ENCODE peak calls at places on chromosomes 11 and 22, in ten cellular contexts. S, J, I, G, K, C, M, L, O and Q are unnamed samples. For H3K36me3 and H3K4me1, the result is how much of the 10 kb centered on the place peaks cover.

GRCh38 chr11:72389116-72389515 is 45.2 kb downstream of the CLPB start:
- DNase-seq in J (no peak), O (no peak), C (no peak), G (peak), I (no peak), M (no peak), S (no peak), K (no peak), L (no peak), Q (no peak)

GRCh38 chr11:82750643-82751139 is 17.0 kb upstream of the FAM181B start:
- DNase-seq in M (no peak), G (no peak), J (no peak), C (no peak), O (no peak), S (no peak), I (no peak), L (no peak), K (no peak), Q (no peak)

GRCh38 chr11:62552465-62552782 is 5.8 kb upstream of the AHNAK start:
- DNase-seq in K (no peak), G (no peak), L (no peak), O (peak), M (no peak), I (no peak), J (peak), S (no peak), C (no peak), Q (peak)

GRCh38 chr11:3381794-3382193 is 2.8 kb upstream of the ZNF195 start:
- DNase-seq in L (no peak), O (no peak), J (no peak), S (no peak), M (no peak), C (no peak), G (no peak), K (no peak), I (no peak), Q (no peak)

GRCh38 chr22:43824724-43825485 is 12.8 kb upstream of the EFCAB6 start:
- DNase-seq in C (no peak), L (no peak), K (peak), O (no peak), S (peak), J (no peak), M (no peak), G (no peak), I (no peak), Q (no peak)

GRCh38 chr11:8292351-8292750 is 28.7 kb upstream of the LMO1 start:
- DNase-seq in I (no peak), M (no peak), L (no peak), O (no peak), C (no peak), G (no peak), J (no peak), S (peak), K (no peak), Q (no peak)

GRCh38 chr22:49533886-49534285 is 293.8 kb downstream of the BRD1 start:
- DNase-seq in K (peak), M (no peak), C (no peak), G (no peak), L (no peak), S (peak), J (no peak), I (no peak), O (no peak), Q (no peak)

GRCh38 chr11:131504199-131504949 is 134.0 kb downstream of the NTM start:
- DNase-seq in L (no peak), C (no peak), J (no peak), S (no peak), G (no peak), K (no peak), M (no peak), I (peak), O (no peak), Q (no peak)

GRCh38 chr22:37295213-37295886 is 13.0 kb downstream of the CYTH4 start:
- DNase-seq in I (no peak), K (no peak), J (no peak), S (no peak), C (no peak), L (no peak), O (no peak), G (no peak), M (no peak), Q (no peak)

GRCh38 chr11:60987577-60988277 is 16.2 kb downstream of the CD6 start:
- DNase-seq in J (no peak), G (no peak), K (no peak), L (no peak), O (no peak), S (no peak), C (no peak), M (no peak), I (no peak), Q (peak)

GRCh38 chr11:66421492-66422205 is 814 bp downstream of the NPAS4 start:
- DNase-seq in S (peak), O (peak), J (peak), I (peak), K (peak), C (peak), G (peak), M (peak), L (peak), Q (peak)

GRCh38 chr11:95296621-95297025 is 65.6 kb upstream of the SESN3 start:
- DNase-seq in K (no peak), C (no peak), G (no peak), I (no peak), L (no peak), M (no peak), S (no peak), O (peak), J (no peak), Q (no peak)

GRCh38 chr22:49015459-49015858 is 812.2 kb downstream of the BRD1 start:
- DNase-seq in S (peak), L (no peak), K (peak), I (no peak), G (no peak), M (no peak), J (no peak), O (no peak), C (no peak), Q (no peak)

GRCh38 chr11:104979839-104980238 is 11.5 kb upstream of the CASP4 start:
- DNase-seq in C (no peak), S (no peak), J (no peak), I (no peak), M (no peak), G (no peak), L (no peak), O (no peak), K (no peak), Q (no peak)

GRCh38 chr11:126327280-126328000 is 23.6 kb downstream of the DCPS start:
- DNase-seq in K (no peak), J (no peak), C (no peak), G (no peak), M (no peak), O (no peak), S (peak), I (no peak), L (no peak), Q (no peak)

GRCh38 chr11:128552783-128553661 is 34.3 kb downstream of the ETS1 start:
- DNase-seq in I (peak), O (peak), J (no peak), M (no peak), L (no peak), G (peak), S (no peak), C (no peak), K (no peak), Q (no peak)

GRCh38 chr22:19463491-19464469 is 15.2 kb downstream of the UFD1 start:
- DNase-seq in C (no peak), M (no peak), O (peak), K (no peak), I (no peak), S (no peak), J (peak), L (no peak), G (no peak), Q (no peak)

GRCh38 chr22:19464975-19465374 is 14.0 kb downstream of the UFD1 start:
- DNase-seq in I (no peak), L (no peak), J (no peak), K (no peak), S (no peak), O (no peak), G (no peak), C (no peak), M (no peak), Q (no peak)

GRCh38 chr22:19466126-19466716 is 12.8 kb downstream of the UFD1 start:
- DNase-seq in K (no peak), I (no peak), C (no peak), G (no peak), L (no peak), M (no peak), J (no peak), S (no peak), O (no peak), Q (no peak)

GRCh38 chr22:19463008-19463407 is 15.5 kb upstream of the C22orf39 start:
- DNase-seq in I (no peak), L (no peak), S (no peak), G (no peak), M (no peak), J (no peak), O (no peak), C (no peak), K (no peak), Q (no peak)

GRCh38 chr22:19464546-19464945 is 14.4 kb downstream of the UFD1 start:
- DNase-seq in L (no peak), J (no peak), O (no peak), G (no peak), I (no peak), M (no peak), S (no peak), C (no peak), K (no peak), Q (no peak)
- H3K36me3 ChIP-seq in L (under half), J (half or more), O (under half), G (under half), I (under half), M (half or more), S (under half), C (half or more), K (half or more), Q (under half)

GRCh38 chr11:94130589-94131362 is 2.1 kb downstream of the PANX1 start:
- DNase-seq in I (peak), O (peak), L (no peak), C (no peak), M (no peak), K (no peak), J (no peak), S (no peak), G (peak), Q (peak)
- H3K4me1 ChIP-seq in I (under half), O (half or more), L (under half), C (under half), M (half or more), K (half or more), J (half or more), S (under half), G (half or more), Q (under half)

GRCh38 chr11:111186308-111186967 is 59.1 kb upstream of the POU2AF2 start:
- DNase-seq in I (no peak), C (no peak), L (no peak), J (no peak), M (no peak), K (no peak), O (no peak), G (no peak), S (no peak), Q (no peak)

GRCh38 chr11:111185259-111185658 is 60.3 kb upstream of the POU2AF2 start:
- DNase-seq in M (no peak), G (no peak), J (no peak), C (no peak), O (peak), I (no peak), L (no peak), K (no peak), S (no peak), Q (no peak)

GRCh38 chr11:111193924-111194490 is 51.5 kb upstream of the POU2AF2 start:
- DNase-seq in S (no peak), G (peak), L (no peak), K (no peak), M (no peak), I (no peak), C (no peak), J (no peak), O (peak), Q (no peak)

GRCh38 chr11:111194789-111195188 is 50.7 kb upstream of the POU2AF2 start:
- DNase-seq in L (no peak), O (no peak), S (no peak), G (no peak), M (no peak), J (no peak), C (no peak), I (no peak), K (no peak), Q (no peak)

DNA sequence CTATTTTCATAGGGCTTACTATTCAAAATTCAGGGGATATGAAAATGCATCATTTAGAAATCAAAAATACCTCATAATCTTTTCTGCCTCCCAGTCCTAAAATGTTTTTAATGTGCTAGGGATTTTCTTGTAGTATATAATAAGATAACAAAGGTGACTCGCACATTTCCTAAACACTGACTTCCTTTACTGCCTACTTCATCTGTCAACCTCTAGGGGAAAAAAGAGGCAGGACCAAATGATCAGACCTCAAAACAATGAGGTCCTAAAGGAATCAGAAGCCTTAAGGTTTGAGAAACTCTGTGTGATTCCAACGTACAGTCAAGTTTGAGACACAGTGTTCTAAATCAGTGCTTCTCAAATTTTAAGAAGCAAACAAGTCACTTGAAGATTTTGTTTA is 56.1 kb upstream of the POU2AF2 start:
- DNase-seq in S (no peak), J (no peak), O (peak), G (no peak), M (no peak), I (no peak), L (no peak), K (no peak), C (no peak), Q (no peak)
- H3K4me3 ChIP-seq in S (no peak), J (no peak), O (no peak), G (no peak), M (no peak), I (no peak), L (no peak), K (no peak), C (no peak), Q (no peak)

GRCh38 chr11:64772318-64773018 is 5.9 kb downstream of the SF1 start:
- DNase-seq in L (no peak), J (no peak), M (no peak), I (no peak), O (peak), G (no peak), S (peak), K (no peak), C (no peak), Q (no peak)

GRCh38 chr11:64776875-64777274 is 1.5 kb downstream of the SF1 start:
- DNase-seq in M (peak), O (no peak), I (no peak), K (no peak), S (peak), J (no peak), C (no peak), L (no peak), G (no peak), Q (no peak)

GRCh38 chr11:64771861-64772260 is 6.5 kb downstream of the SF1 start:
- DNase-seq in S (no peak), C (no peak), M (no peak), I (no peak), L (no peak), K (no peak), O (no peak), G (no peak), J (no peak), Q (no peak)

GRCh38 chr11:64776425-64776824 is 1.9 kb downstream of the SF1 start:
- DNase-seq in C (no peak), I (no peak), L (no peak), G (no peak), K (no peak), O (no peak), J (no peak), S (no peak), M (no peak), Q (no peak)

GRCh38 chr11:64774144-64774543 is 4.2 kb downstream of the SF1 start:
- DNase-seq in I (no peak), S (no peak), M (no peak), C (no peak), O (no peak), L (no peak), G (no peak), K (no peak), J (no peak), Q (no peak)
- H3K36me3 ChIP-seq in I (half or more), S (under half), M (half or more), C (half or more), O (half or more), L (under half), G (half or more), K (half or more), J (half or more), Q (under half)

GRCh38 chr22:20184501-20185145 is 33.8 kb upstream of the CCDC188 start:
- DNase-seq in S (no peak), G (no peak), I (no peak), L (no peak), K (no peak), O (no peak), C (no peak), M (no peak), J (no peak), Q (no peak)
- H3K4me1 ChIP-seq in S (under half), G (under half), I (under half), L (under half), K (under half), O (under half), C (under half), M (under half), J (under half), Q (under half)